ENCODE peak calls at places on chromosomes 12 and 14, in nine cellular contexts. F, Q, Y, R, H, T, W, G and J are unnamed samples.

GRCh38 chr14:69879175-69880047 is at the start of gene SMOC1:
- DNase-seq in F (peak; percentile 54), Q (peak; percentile 45), Y (peak; percentile 73), R (peak; percentile 35), H (peak; percentile 76), T (no peak), W (peak; percentile 64), G (peak; percentile 79), J (no peak)

GRCh38 chr14:57749267-57749666 is 116.6 kb downstream of the SLC35F4 start:
- DNase-seq in F (no peak), Q (no peak), Y (peak; percentile 10), R (no peak), H (no peak), T (no peak), W (no peak), G (no peak), J (no peak)

GRCh38 chr14:85415015-85415712 is 114.8 kb upstream of the FLRT2 start:
- DNase-seq in F (no peak), Q (peak; percentile 65), Y (peak; percentile 97), R (no peak), H (no peak), T (peak; percentile 68), W (peak; percentile 11), G (peak; percentile 93), J (peak; percentile 23)

GRCh38 chr14:80211143-80212024 is at the start of gene DIO2:
- DNase-seq in F (no peak), Q (no peak), Y (peak; percentile 66), R (no peak), H (no peak), T (peak; percentile 66), W (peak; percentile 92), G (peak; percentile 31), J (no peak)

GRCh38 chr14:91873476-91874265 is 6.3 kb upstream of the TC2N start:
- DNase-seq in F (peak; percentile 46), Q (no peak), Y (no peak), R (peak; percentile 37), H (peak; percentile 59), T (no peak), W (peak; percentile 72), G (peak; percentile 21), J (no peak)

GRCh38 chr12:111446044-111446581 is 40.4 kb downstream of the SH2B3 start:
- DNase-seq in F (no peak), Q (no peak), Y (no peak), R (no peak), H (peak; percentile 34), T (no peak), W (peak; percentile 64), G (peak; percentile 62), J (no peak)

GRCh38 chr12:85275359-85275758 is 4.7 kb upstream of the ALX1 start:
- DNase-seq in F (no peak), Q (no peak), Y (peak; percentile 38), R (no peak), H (no peak), T (no peak), W (peak; percentile 9), G (no peak), J (no peak)

GRCh38 chr14:83419420-83419819 is 1885.8 kb upstream of the SEL1L start:
- DNase-seq in F (no peak), Q (no peak), Y (no peak), R (no peak), H (no peak), T (no peak), W (peak; percentile 73), G (no peak), J (no peak)

GRCh38 chr12:132282950-132283771 is 46.2 kb downstream of the GALNT9 start:
- DNase-seq in F (no peak), Q (no peak), Y (no peak), R (no peak), H (no peak), T (no peak), W (no peak), G (no peak), J (no peak)

GRCh38 chr12:45130881-45131281 is 80.0 kb upstream of the DBX2 start:
- DNase-seq in F (peak; percentile 15), Q (peak; percentile 46), Y (peak; percentile 71), R (peak; percentile 19), H (no peak), T (no peak), W (peak; percentile 35), G (peak; percentile 63), J (peak; percentile 28)

GRCh38 chr12:52230364-52231281 is 2.4 kb upstream of the KRT7 start:
- DNase-seq in F (no peak), Q (peak; percentile 80), Y (peak; percentile 76), R (no peak), H (no peak), T (peak; percentile 51), W (peak; percentile 94), G (peak; percentile 68), J (peak; percentile 95)

GRCh38 chr14:85535916-85536834 is 6.2 kb downstream of the FLRT2 start:
- DNase-seq in F (no peak), Q (no peak), Y (peak; percentile 44), R (no peak), H (no peak), T (no peak), W (peak; percentile 29), G (peak; percentile 79), J (no peak)

DNA sequence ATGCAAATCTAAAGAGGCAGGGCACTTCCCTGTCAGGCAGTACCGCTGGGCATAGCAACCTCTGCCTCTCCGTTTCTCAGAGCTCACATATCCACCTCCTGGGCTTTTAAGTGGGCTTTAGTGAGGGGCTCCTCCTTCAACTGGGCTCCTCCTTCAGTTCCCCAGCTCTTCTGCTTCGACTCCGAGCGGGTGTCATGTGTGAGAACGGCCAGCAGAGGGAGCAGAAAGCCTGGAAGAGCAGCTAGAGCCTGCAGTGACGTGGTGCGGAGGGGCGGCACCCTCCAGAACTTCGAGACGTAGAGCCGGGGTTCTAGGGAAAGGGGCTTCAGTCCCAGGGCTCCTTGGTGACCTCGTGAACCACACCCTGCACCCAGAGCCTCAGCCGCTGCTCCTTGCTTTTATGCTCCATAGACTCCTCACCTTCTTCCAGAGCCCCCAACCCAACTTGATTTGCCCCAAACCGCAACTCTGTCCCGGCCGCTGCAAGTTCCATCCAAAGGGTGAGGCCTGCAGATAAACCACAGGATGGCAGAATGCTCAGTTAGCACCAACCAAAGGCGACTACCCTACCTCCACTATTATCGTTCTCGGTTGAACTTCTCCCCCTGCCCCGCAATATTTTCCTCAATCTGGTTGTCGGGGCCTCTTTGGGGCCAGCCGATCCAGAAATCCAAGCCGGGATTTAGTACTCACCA is 383 bp upstream of the GLI1 start:
- DNase-seq in F (peak; percentile 67), Q (peak; percentile 88), Y (peak; percentile 98), R (peak; percentile 74), H (peak; percentile 94), T (peak; percentile 96), W (peak; percentile 94), G (peak; percentile 96), J (peak; percentile 76)
- TF ChIP-seq POLR2A in F (peak; percentile 64), Q (no peak), Y (peak; percentile 53), R (peak; percentile 1), H (no peak), T (no peak), W (no peak), G (peak; percentile 62), J (peak; percentile 7)

DNA sequence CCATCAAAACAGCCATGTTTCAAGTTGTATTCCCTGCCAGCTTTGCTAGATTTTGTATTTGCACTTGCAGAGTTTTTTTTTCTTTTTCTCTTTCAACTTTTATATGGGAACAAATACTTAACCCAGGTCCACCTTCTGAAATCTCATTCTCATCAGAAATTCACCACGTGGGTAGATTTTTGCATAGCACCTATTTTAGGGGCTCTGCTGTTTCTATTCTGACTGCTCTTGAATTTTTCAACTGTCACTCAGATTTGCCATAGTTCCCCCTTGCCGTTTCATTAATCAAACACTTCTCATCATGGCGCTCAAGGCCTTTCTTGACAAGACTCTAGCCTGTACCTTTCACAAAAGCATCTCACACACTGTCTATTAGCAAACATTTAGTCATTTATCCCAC is 767.2 kb downstream of the VRK1 start:
- DNase-seq in F (no peak), Q (no peak), Y (no peak), R (no peak), H (no peak), T (no peak), W (no peak), G (no peak), J (no peak)
- TF ChIP-seq POLR2A in F (no peak), Q (no peak), Y (no peak), R (no peak), H (no peak), T (no peak), W (no peak), G (no peak), J (no peak)

GRCh38 chr14:77181124-77181602 is 435 bp upstream of the TMEM63C start:
- DNase-seq in F (no peak), Q (no peak), Y (no peak), R (no peak), H (no peak), T (no peak), W (no peak), G (no peak), J (no peak)

GRCh38 chr14:77184396-77185092 is 2.9 kb downstream of the TMEM63C start:
- DNase-seq in F (no peak), Q (peak; percentile 55), Y (no peak), R (no peak), H (no peak), T (no peak), W (no peak), G (no peak), J (no peak)

GRCh38 chr14:77183896-77184295 is 2.3 kb downstream of the TMEM63C start:
- DNase-seq in F (no peak), Q (no peak), Y (no peak), R (no peak), H (no peak), T (no peak), W (no peak), G (no peak), J (no peak)

GRCh38 chr14:77185093-77185465 is 3.5 kb downstream of the TMEM63C start:
- DNase-seq in F (no peak), Q (no peak), Y (no peak), R (no peak), H (no peak), T (no peak), W (no peak), G (no peak), J (no peak)

DNA sequence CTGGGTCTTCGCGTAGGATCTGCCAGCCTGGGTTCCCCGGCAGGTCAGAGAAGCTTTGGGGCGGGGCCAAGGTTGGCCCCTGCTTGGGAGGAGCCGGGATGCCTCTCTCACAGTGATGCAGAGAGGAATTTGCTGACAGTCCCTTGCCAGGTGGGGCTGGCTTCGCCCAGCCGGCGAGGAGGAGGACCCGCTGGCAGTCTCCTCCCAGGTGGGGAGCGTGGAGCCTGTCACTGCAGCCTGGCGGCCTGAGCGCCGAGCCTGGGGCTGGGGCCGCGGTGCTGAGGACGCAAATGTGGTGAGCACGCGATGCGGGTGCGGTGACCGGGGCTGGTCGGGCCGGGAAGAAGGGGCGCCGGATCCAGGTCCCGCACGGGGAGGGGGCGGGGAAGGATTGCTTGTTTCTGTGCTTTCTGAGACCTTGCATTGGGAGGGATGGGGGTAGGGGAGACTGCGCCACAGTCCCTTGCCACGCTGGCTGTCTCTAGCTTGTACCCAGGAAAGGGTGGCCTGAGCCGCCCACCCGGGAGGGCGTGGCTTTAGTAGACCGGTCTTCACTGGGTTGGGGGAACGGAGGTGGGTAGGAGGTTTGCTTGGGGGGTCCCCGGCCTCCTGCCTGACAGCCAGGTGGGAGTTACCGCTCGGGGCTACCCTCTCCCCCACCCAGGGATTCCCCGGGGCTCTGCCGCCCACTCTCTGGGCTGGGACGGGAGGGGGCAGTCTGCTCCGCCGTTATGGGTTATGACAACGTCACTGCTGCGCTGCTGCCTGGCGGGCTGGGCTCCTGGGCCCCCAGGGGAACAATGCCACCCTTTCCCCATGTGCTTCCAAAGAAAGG is at the start of gene TMEM63C:
- DNase-seq in F (peak; percentile 53), Q (peak; percentile 29), Y (peak; percentile 88), R (peak; percentile 64), H (peak; percentile 52), T (no peak), W (peak; percentile 83), G (no peak), J (peak; percentile 63)
- TF ChIP-seq POLR2A in F (no peak), Q (no peak), Y (no peak), R (no peak), H (no peak), T (no peak), W (no peak), G (no peak), J (no peak)

GRCh38 chr12:6278439-6279255 is 31.8 kb upstream of the PLEKHG6 start:
- DNase-seq in F (peak; percentile 90), Q (peak; percentile 81), Y (peak; percentile 88), R (peak; percentile 91), H (peak; percentile 89), T (peak; percentile 91), W (peak; percentile 88), G (peak; percentile 74), J (peak; percentile 86)
- TF ChIP-seq POLR2A in F (no peak), Q (no peak), Y (peak; percentile 45), R (no peak), H (no peak), T (no peak), W (no peak), G (peak; percentile 50), J (peak; percentile 54)